ENCODE peak calls at places on chromosomes 16 and 17, in ten cellular contexts. One of them, this sample, is unnamed.

GRCh38 chr17:35312346-35312745 is 61.1 kb downstream of the SLFN11 start:
- DNase-seq in NCI-H2081: no peak
- DNase-seq in stimulated activated CD4-positive, alpha-beta T cell treated with anti-CD3 and anti-CD28 coated beads, Interleukin-12 subunit alpha, Interleukin-12 subunit beta, amount 100 ng/mL, for 4 hours: no peak
- DNase-seq in AG20443: no peak
- DNase-seq in breast epithelium: no peak
- DNase-seq in C1 segment of cervical spinal cord: no peak
- DNase-seq in upper lobe of right lung: no peak
- DNase-seq in AG09319: no peak
- DNase-seq in activated T-cell treated with anti-CD3 and anti-CD28 coated beads, Interleukin-2, amount 50 U/mL, for 72 hours: no peak
- DNase-seq in cerebellar nuclear complex: no peak
- DNase-seq in this sample: no peak

GRCh38 chr16:9797306-9797705 is 384.9 kb downstream of the GRIN2A start:
- DNase-seq in activated T-cell treated with anti-CD3 and anti-CD28 coated beads, Interleukin-2, amount 50 U/mL, for 72 hours: no peak
- DNase-seq in AG09319: no peak
- DNase-seq in stimulated activated CD4-positive, alpha-beta T cell treated with anti-CD3 and anti-CD28 coated beads, Interleukin-12 subunit alpha, Interleukin-12 subunit beta, amount 100 ng/mL, for 4 hours: no peak
- DNase-seq in NCI-H2081: no peak
- DNase-seq in upper lobe of right lung: no peak
- DNase-seq in cerebellar nuclear complex: no peak
- DNase-seq in breast epithelium: no peak
- DNase-seq in AG20443: no peak
- DNase-seq in C1 segment of cervical spinal cord: no peak
- DNase-seq in this sample: no peak

GRCh38 chr17:31787857-31788570 is 71.0 kb downstream of the COPRS start:
- DNase-seq in C1 segment of cervical spinal cord: no peak
- DNase-seq in NCI-H2081: no peak
- DNase-seq in activated T-cell treated with anti-CD3 and anti-CD28 coated beads, Interleukin-2, amount 50 U/mL, for 72 hours: no peak
- DNase-seq in cerebellar nuclear complex: no peak
- DNase-seq in AG20443: peak; percentile 94
- DNase-seq in AG09319: peak; percentile 67
- DNase-seq in stimulated activated CD4-positive, alpha-beta T cell treated with anti-CD3 and anti-CD28 coated beads, Interleukin-12 subunit alpha, Interleukin-12 subunit beta, amount 100 ng/mL, for 4 hours: no peak
- DNase-seq in breast epithelium: no peak
- DNase-seq in upper lobe of right lung: peak; percentile 66
- DNase-seq in this sample: peak; percentile 21

GRCh38 chr16:28591355-28591754 is 5.5 kb downstream of the SULT1A2 start:
- DNase-seq in stimulated activated CD4-positive, alpha-beta T cell treated with anti-CD3 and anti-CD28 coated beads, Interleukin-12 subunit alpha, Interleukin-12 subunit beta, amount 100 ng/mL, for 4 hours: no peak
- DNase-seq in AG09319: no peak
- DNase-seq in upper lobe of right lung: no peak
- DNase-seq in NCI-H2081: no peak
- DNase-seq in AG20443: peak; percentile 2
- DNase-seq in cerebellar nuclear complex: no peak
- DNase-seq in C1 segment of cervical spinal cord: no peak
- DNase-seq in activated T-cell treated with anti-CD3 and anti-CD28 coated beads, Interleukin-2, amount 50 U/mL, for 72 hours: no peak
- DNase-seq in breast epithelium: no peak
- DNase-seq in this sample: no peak

GRCh38 chr16:12027091-12027490 is 50.6 kb downstream of the SNX29 start:
- DNase-seq in AG20443: no peak
- DNase-seq in cerebellar nuclear complex: no peak
- DNase-seq in AG09319: no peak
- DNase-seq in activated T-cell treated with anti-CD3 and anti-CD28 coated beads, Interleukin-2, amount 50 U/mL, for 72 hours: no peak
- DNase-seq in NCI-H2081: peak; percentile 78
- DNase-seq in upper lobe of right lung: no peak
- DNase-seq in stimulated activated CD4-positive, alpha-beta T cell treated with anti-CD3 and anti-CD28 coated beads, Interleukin-12 subunit alpha, Interleukin-12 subunit beta, amount 100 ng/mL, for 4 hours: no peak
- DNase-seq in C1 segment of cervical spinal cord: no peak
- DNase-seq in breast epithelium: no peak
- DNase-seq in this sample: no peak

GRCh38 chr16:73083271-73083670 is 35.3 kb upstream of the ZFHX3 start:
- DNase-seq in cerebellar nuclear complex: no peak
- DNase-seq in breast epithelium: no peak
- DNase-seq in AG09319: no peak
- DNase-seq in upper lobe of right lung: no peak
- DNase-seq in activated T-cell treated with anti-CD3 and anti-CD28 coated beads, Interleukin-2, amount 50 U/mL, for 72 hours: no peak
- DNase-seq in NCI-H2081: no peak
- DNase-seq in stimulated activated CD4-positive, alpha-beta T cell treated with anti-CD3 and anti-CD28 coated beads, Interleukin-12 subunit alpha, Interleukin-12 subunit beta, amount 100 ng/mL, for 4 hours: no peak
- DNase-seq in AG20443: no peak
- DNase-seq in C1 segment of cervical spinal cord: no peak
- DNase-seq in this sample: no peak

GRCh38 chr17:62703269-62703775 is 75.9 kb downstream of the MRC2 start:
- DNase-seq in AG20443: no peak
- DNase-seq in breast epithelium: peak; percentile 57
- DNase-seq in NCI-H2081: no peak
- DNase-seq in stimulated activated CD4-positive, alpha-beta T cell treated with anti-CD3 and anti-CD28 coated beads, Interleukin-12 subunit alpha, Interleukin-12 subunit beta, amount 100 ng/mL, for 4 hours: no peak
- DNase-seq in upper lobe of right lung: no peak
- DNase-seq in C1 segment of cervical spinal cord: no peak
- DNase-seq in cerebellar nuclear complex: no peak
- DNase-seq in activated T-cell treated with anti-CD3 and anti-CD28 coated beads, Interleukin-2, amount 50 U/mL, for 72 hours: peak; percentile 31
- DNase-seq in AG09319: no peak
- DNase-seq in this sample: no peak

GRCh38 chr17:83173997-83174858 is 94.8 kb downstream of the METRNL start:
- DNase-seq in NCI-H2081: peak; percentile 32
- DNase-seq in breast epithelium: peak; percentile 48
- DNase-seq in cerebellar nuclear complex: no peak
- DNase-seq in AG20443: peak; percentile 41
- DNase-seq in activated T-cell treated with anti-CD3 and anti-CD28 coated beads, Interleukin-2, amount 50 U/mL, for 72 hours: no peak
- DNase-seq in C1 segment of cervical spinal cord: no peak
- DNase-seq in stimulated activated CD4-positive, alpha-beta T cell treated with anti-CD3 and anti-CD28 coated beads, Interleukin-12 subunit alpha, Interleukin-12 subunit beta, amount 100 ng/mL, for 4 hours: no peak
- DNase-seq in AG09319: peak; percentile 73
- DNase-seq in upper lobe of right lung: no peak
- DNase-seq in this sample: no peak

GRCh38 chr16:53849994-53850393 is 146.0 kb downstream of the FTO start:
- DNase-seq in activated T-cell treated with anti-CD3 and anti-CD28 coated beads, Interleukin-2, amount 50 U/mL, for 72 hours: no peak
- DNase-seq in NCI-H2081: no peak
- DNase-seq in stimulated activated CD4-positive, alpha-beta T cell treated with anti-CD3 and anti-CD28 coated beads, Interleukin-12 subunit alpha, Interleukin-12 subunit beta, amount 100 ng/mL, for 4 hours: no peak
- DNase-seq in AG20443: no peak
- DNase-seq in AG09319: no peak
- DNase-seq in breast epithelium: no peak
- DNase-seq in upper lobe of right lung: no peak
- DNase-seq in C1 segment of cervical spinal cord: no peak
- DNase-seq in cerebellar nuclear complex: no peak
- DNase-seq in this sample: no peak

GRCh38 chr17:31074772-31075538 is 19.8 kb upstream of the NF1 start:
- DNase-seq in stimulated activated CD4-positive, alpha-beta T cell treated with anti-CD3 and anti-CD28 coated beads, Interleukin-12 subunit alpha, Interleukin-12 subunit beta, amount 100 ng/mL, for 4 hours: no peak
- DNase-seq in AG09319: no peak
- DNase-seq in activated T-cell treated with anti-CD3 and anti-CD28 coated beads, Interleukin-2, amount 50 U/mL, for 72 hours: no peak
- DNase-seq in AG20443: peak; percentile 72
- DNase-seq in upper lobe of right lung: no peak
- DNase-seq in breast epithelium: no peak
- DNase-seq in NCI-H2081: no peak
- DNase-seq in C1 segment of cervical spinal cord: no peak
- DNase-seq in cerebellar nuclear complex: no peak
- DNase-seq in this sample: no peak

GRCh38 chr17:82318772-82319606 is 1.6 kb upstream of the CD7 start:
- DNase-seq in NCI-H2081: no peak
- DNase-seq in cerebellar nuclear complex: no peak
- DNase-seq in breast epithelium: no peak
- DNase-seq in activated T-cell treated with anti-CD3 and anti-CD28 coated beads, Interleukin-2, amount 50 U/mL, for 72 hours: no peak
- DNase-seq in stimulated activated CD4-positive, alpha-beta T cell treated with anti-CD3 and anti-CD28 coated beads, Interleukin-12 subunit alpha, Interleukin-12 subunit beta, amount 100 ng/mL, for 4 hours: no peak
- DNase-seq in upper lobe of right lung: no peak
- DNase-seq in AG09319: no peak
- DNase-seq in AG20443: no peak
- DNase-seq in C1 segment of cervical spinal cord: no peak
- DNase-seq in this sample: no peak

GRCh38 chr17:50063516-50064252 is 7.8 kb downstream of the ITGA3 start:
- DNase-seq in C1 segment of cervical spinal cord: no peak
- DNase-seq in NCI-H2081: no peak
- DNase-seq in AG09319: no peak
- DNase-seq in stimulated activated CD4-positive, alpha-beta T cell treated with anti-CD3 and anti-CD28 coated beads, Interleukin-12 subunit alpha, Interleukin-12 subunit beta, amount 100 ng/mL, for 4 hours: no peak
- DNase-seq in cerebellar nuclear complex: no peak
- DNase-seq in upper lobe of right lung: no peak
- DNase-seq in AG20443: no peak
- DNase-seq in breast epithelium: no peak
- DNase-seq in activated T-cell treated with anti-CD3 and anti-CD28 coated beads, Interleukin-2, amount 50 U/mL, for 72 hours: no peak
- DNase-seq in this sample: no peak

GRCh38 chr17:82380860-82381702 is 9.5 kb downstream of the UTS2R start:
- DNase-seq in NCI-H2081: no peak
- DNase-seq in activated T-cell treated with anti-CD3 and anti-CD28 coated beads, Interleukin-2, amount 50 U/mL, for 72 hours: no peak
- DNase-seq in stimulated activated CD4-positive, alpha-beta T cell treated with anti-CD3 and anti-CD28 coated beads, Interleukin-12 subunit alpha, Interleukin-12 subunit beta, amount 100 ng/mL, for 4 hours: no peak
- DNase-seq in AG09319: peak; percentile 10
- DNase-seq in C1 segment of cervical spinal cord: no peak
- DNase-seq in upper lobe of right lung: no peak
- DNase-seq in breast epithelium: no peak
- DNase-seq in cerebellar nuclear complex: no peak
- DNase-seq in AG20443: peak; percentile 51
- DNase-seq in this sample: no peak

GRCh38 chr17:10106067-10106466 is 92.3 kb downstream of the GAS7 start:
- DNase-seq in AG20443: no peak
- DNase-seq in NCI-H2081: no peak
- DNase-seq in AG09319: no peak
- DNase-seq in breast epithelium: no peak
- DNase-seq in C1 segment of cervical spinal cord: no peak
- DNase-seq in cerebellar nuclear complex: no peak
- DNase-seq in activated T-cell treated with anti-CD3 and anti-CD28 coated beads, Interleukin-2, amount 50 U/mL, for 72 hours: no peak
- DNase-seq in upper lobe of right lung: no peak
- DNase-seq in stimulated activated CD4-positive, alpha-beta T cell treated with anti-CD3 and anti-CD28 coated beads, Interleukin-12 subunit alpha, Interleukin-12 subunit beta, amount 100 ng/mL, for 4 hours: no peak
- DNase-seq in this sample: no peak

GRCh38 chr16:86669285-86669805 is 91.0 kb downstream of the FOXL1 start:
- DNase-seq in stimulated activated CD4-positive, alpha-beta T cell treated with anti-CD3 and anti-CD28 coated beads, Interleukin-12 subunit alpha, Interleukin-12 subunit beta, amount 100 ng/mL, for 4 hours: no peak
- DNase-seq in cerebellar nuclear complex: no peak
- DNase-seq in C1 segment of cervical spinal cord: no peak
- DNase-seq in upper lobe of right lung: no peak
- DNase-seq in AG09319: no peak
- DNase-seq in NCI-H2081: no peak
- DNase-seq in breast epithelium: no peak
- DNase-seq in activated T-cell treated with anti-CD3 and anti-CD28 coated beads, Interleukin-2, amount 50 U/mL, for 72 hours: no peak
- DNase-seq in AG20443: no peak
- DNase-seq in this sample: no peak

GRCh38 chr17:32487460-32488176 is 825 bp downstream of the CDK5R1 start:
- DNase-seq in AG20443: peak; percentile 51
- DNase-seq in C1 segment of cervical spinal cord: no peak
- DNase-seq in breast epithelium: no peak
- DNase-seq in upper lobe of right lung: peak; percentile 63
- DNase-seq in cerebellar nuclear complex: no peak
- DNase-seq in stimulated activated CD4-positive, alpha-beta T cell treated with anti-CD3 and anti-CD28 coated beads, Interleukin-12 subunit alpha, Interleukin-12 subunit beta, amount 100 ng/mL, for 4 hours: no peak
- DNase-seq in activated T-cell treated with anti-CD3 and anti-CD28 coated beads, Interleukin-2, amount 50 U/mL, for 72 hours: peak; percentile 54
- DNase-seq in AG09319: no peak
- DNase-seq in NCI-H2081: peak; percentile 41
- DNase-seq in this sample: no peak

GRCh38 chr16:15976929-15977637 is 27.7 kb downstream of the ABCC1 start:
- DNase-seq in AG20443: peak; percentile 79
- DNase-seq in breast epithelium: no peak
- DNase-seq in C1 segment of cervical spinal cord: no peak
- DNase-seq in cerebellar nuclear complex: no peak
- DNase-seq in upper lobe of right lung: no peak
- DNase-seq in NCI-H2081: no peak
- DNase-seq in AG09319: peak; percentile 86
- DNase-seq in activated T-cell treated with anti-CD3 and anti-CD28 coated beads, Interleukin-2, amount 50 U/mL, for 72 hours: no peak
- DNase-seq in stimulated activated CD4-positive, alpha-beta T cell treated with anti-CD3 and anti-CD28 coated beads, Interleukin-12 subunit alpha, Interleukin-12 subunit beta, amount 100 ng/mL, for 4 hours: no peak
- DNase-seq in this sample: no peak

GRCh38 chr16:9557266-9557665 is 465.8 kb downstream of the HAPSTR1 start:
- DNase-seq in NCI-H2081: no peak
- DNase-seq in C1 segment of cervical spinal cord: no peak
- DNase-seq in activated T-cell treated with anti-CD3 and anti-CD28 coated beads, Interleukin-2, amount 50 U/mL, for 72 hours: no peak
- DNase-seq in breast epithelium: no peak
- DNase-seq in cerebellar nuclear complex: no peak
- DNase-seq in AG20443: no peak
- DNase-seq in stimulated activated CD4-positive, alpha-beta T cell treated with anti-CD3 and anti-CD28 coated beads, Interleukin-12 subunit alpha, Interleukin-12 subunit beta, amount 100 ng/mL, for 4 hours: no peak
- DNase-seq in AG09319: no peak
- DNase-seq in upper lobe of right lung: no peak
- DNase-seq in this sample: no peak

GRCh38 chr17:66493283-66494019 is 191.0 kb downstream of the PRKCA start:
- DNase-seq in AG09319: no peak
- DNase-seq in breast epithelium: no peak
- DNase-seq in AG20443: peak; percentile 68
- DNase-seq in upper lobe of right lung: no peak
- DNase-seq in stimulated activated CD4-positive, alpha-beta T cell treated with anti-CD3 and anti-CD28 coated beads, Interleukin-12 subunit alpha, Interleukin-12 subunit beta, amount 100 ng/mL, for 4 hours: no peak
- DNase-seq in NCI-H2081: no peak
- DNase-seq in cerebellar nuclear complex: no peak
- DNase-seq in activated T-cell treated with anti-CD3 and anti-CD28 coated beads, Interleukin-2, amount 50 U/mL, for 72 hours: no peak
- DNase-seq in C1 segment of cervical spinal cord: no peak
- DNase-seq in this sample: no peak

GRCh38 chr16:78230832-78231231 is 131.4 kb downstream of the WWOX start:
- DNase-seq in activated T-cell treated with anti-CD3 and anti-CD28 coated beads, Interleukin-2, amount 50 U/mL, for 72 hours: no peak
- DNase-seq in cerebellar nuclear complex: no peak
- DNase-seq in NCI-H2081: no peak
- DNase-seq in AG09319: no peak
- DNase-seq in stimulated activated CD4-positive, alpha-beta T cell treated with anti-CD3 and anti-CD28 coated beads, Interleukin-12 subunit alpha, Interleukin-12 subunit beta, amount 100 ng/mL, for 4 hours: no peak
- DNase-seq in breast epithelium: no peak
- DNase-seq in upper lobe of right lung: no peak
- DNase-seq in C1 segment of cervical spinal cord: no peak
- DNase-seq in AG20443: no peak
- DNase-seq in this sample: no peak

GRCh38 chr16:4675864-4676786 is 17.2 kb upstream of the NUDT16L1 start:
- DNase-seq in cerebellar nuclear complex: no peak
- DNase-seq in activated T-cell treated with anti-CD3 and anti-CD28 coated beads, Interleukin-2, amount 50 U/mL, for 72 hours: peak; percentile 82
- DNase-seq in upper lobe of right lung: no peak
- DNase-seq in NCI-H2081: no peak
- DNase-seq in breast epithelium: no peak
- DNase-seq in AG20443: no peak
- DNase-seq in C1 segment of cervical spinal cord: no peak
- DNase-seq in AG09319: no peak
- DNase-seq in stimulated activated CD4-positive, alpha-beta T cell treated with anti-CD3 and anti-CD28 coated beads, Interleukin-12 subunit alpha, Interleukin-12 subunit beta, amount 100 ng/mL, for 4 hours: peak; percentile 32
- DNase-seq in this sample: no peak

GRCh38 chr17:4953461-4953961 is 2.6 kb downstream of the ENO3 start:
- DNase-seq in stimulated activated CD4-positive, alpha-beta T cell treated with anti-CD3 and anti-CD28 coated beads, Interleukin-12 subunit alpha, Interleukin-12 subunit beta, amount 100 ng/mL, for 4 hours: no peak
- DNase-seq in NCI-H2081: no peak
- DNase-seq in cerebellar nuclear complex: no peak
- DNase-seq in AG09319: no peak
- DNase-seq in AG20443: peak; percentile 89
- DNase-seq in breast epithelium: no peak
- DNase-seq in C1 segment of cervical spinal cord: no peak
- DNase-seq in activated T-cell treated with anti-CD3 and anti-CD28 coated beads, Interleukin-2, amount 50 U/mL, for 72 hours: no peak
- DNase-seq in upper lobe of right lung: no peak
- DNase-seq in this sample: no peak

GRCh38 chr16:80938035-80938927 is 68.4 kb downstream of the CMC2 start:
- DNase-seq in stimulated activated CD4-positive, alpha-beta T cell treated with anti-CD3 and anti-CD28 coated beads, Interleukin-12 subunit alpha, Interleukin-12 subunit beta, amount 100 ng/mL, for 4 hours: no peak
- DNase-seq in C1 segment of cervical spinal cord: no peak
- DNase-seq in activated T-cell treated with anti-CD3 and anti-CD28 coated beads, Interleukin-2, amount 50 U/mL, for 72 hours: no peak
- DNase-seq in breast epithelium: no peak
- DNase-seq in AG20443: peak; percentile 90
- DNase-seq in NCI-H2081: no peak
- DNase-seq in AG09319: peak; percentile 92
- DNase-seq in cerebellar nuclear complex: no peak
- DNase-seq in upper lobe of right lung: no peak
- DNase-seq in this sample: peak; percentile 24

GRCh38 chr17:80151333-80151732 is 4.4 kb upstream of the EIF4A3 start:
- DNase-seq in activated T-cell treated with anti-CD3 and anti-CD28 coated beads, Interleukin-2, amount 50 U/mL, for 72 hours: no peak
- DNase-seq in AG20443: peak; percentile 45
- DNase-seq in NCI-H2081: no peak
- DNase-seq in C1 segment of cervical spinal cord: no peak
- DNase-seq in upper lobe of right lung: no peak
- DNase-seq in cerebellar nuclear complex: no peak
- DNase-seq in stimulated activated CD4-positive, alpha-beta T cell treated with anti-CD3 and anti-CD28 coated beads, Interleukin-12 subunit alpha, Interleukin-12 subunit beta, amount 100 ng/mL, for 4 hours: no peak
- DNase-seq in breast epithelium: no peak
- DNase-seq in AG09319: no peak
- DNase-seq in this sample: peak; percentile 53

GRCh38 chr16:15466886-15467781 is 32.7 kb downstream of the BMERB1 start:
- DNase-seq in C1 segment of cervical spinal cord: no peak
- DNase-seq in AG09319: no peak
- DNase-seq in stimulated activated CD4-positive, alpha-beta T cell treated with anti-CD3 and anti-CD28 coated beads, Interleukin-12 subunit alpha, Interleukin-12 subunit beta, amount 100 ng/mL, for 4 hours: no peak
- DNase-seq in NCI-H2081: peak; percentile 6
- DNase-seq in breast epithelium: no peak
- DNase-seq in upper lobe of right lung: no peak
- DNase-seq in AG20443: no peak
- DNase-seq in activated T-cell treated with anti-CD3 and anti-CD28 coated beads, Interleukin-2, amount 50 U/mL, for 72 hours: no peak
- DNase-seq in cerebellar nuclear complex: no peak
- DNase-seq in this sample: no peak

GRCh38 chr17:29095439-29095838 is 52.5 kb downstream of the PIPOX start:
- DNase-seq in upper lobe of right lung: no peak
- DNase-seq in cerebellar nuclear complex: no peak
- DNase-seq in AG09319: no peak
- DNase-seq in AG20443: no peak
- DNase-seq in breast epithelium: no peak
- DNase-seq in C1 segment of cervical spinal cord: no peak
- DNase-seq in NCI-H2081: no peak
- DNase-seq in activated T-cell treated with anti-CD3 and anti-CD28 coated beads, Interleukin-2, amount 50 U/mL, for 72 hours: no peak
- DNase-seq in stimulated activated CD4-positive, alpha-beta T cell treated with anti-CD3 and anti-CD28 coated beads, Interleukin-12 subunit alpha, Interleukin-12 subunit beta, amount 100 ng/mL, for 4 hours: no peak
- DNase-seq in this sample: no peak

GRCh38 chr17:49890077-49890821 is 42.4 kb upstream of the TAC4 start:
- DNase-seq in C1 segment of cervical spinal cord: no peak
- DNase-seq in AG09319: no peak
- DNase-seq in AG20443: peak; percentile 49
- DNase-seq in upper lobe of right lung: no peak
- DNase-seq in breast epithelium: no peak
- DNase-seq in NCI-H2081: no peak
- DNase-seq in stimulated activated CD4-positive, alpha-beta T cell treated with anti-CD3 and anti-CD28 coated beads, Interleukin-12 subunit alpha, Interleukin-12 subunit beta, amount 100 ng/mL, for 4 hours: no peak
- DNase-seq in activated T-cell treated with anti-CD3 and anti-CD28 coated beads, Interleukin-2, amount 50 U/mL, for 72 hours: no peak
- DNase-seq in cerebellar nuclear complex: no peak
- DNase-seq in this sample: no peak

GRCh38 chr16:12600536-12601256 is 203.0 kb downstream of the CPPED1 start:
- DNase-seq in activated T-cell treated with anti-CD3 and anti-CD28 coated beads, Interleukin-2, amount 50 U/mL, for 72 hours: no peak
- DNase-seq in cerebellar nuclear complex: no peak
- DNase-seq in AG20443: no peak
- DNase-seq in AG09319: no peak
- DNase-seq in stimulated activated CD4-positive, alpha-beta T cell treated with anti-CD3 and anti-CD28 coated beads, Interleukin-12 subunit alpha, Interleukin-12 subunit beta, amount 100 ng/mL, for 4 hours: no peak
- DNase-seq in breast epithelium: no peak
- DNase-seq in NCI-H2081: no peak
- DNase-seq in C1 segment of cervical spinal cord: no peak
- DNase-seq in upper lobe of right lung: no peak
- DNase-seq in this sample: no peak